ENCODE peak calls at places on chromosomes 2 and 18, in six cellular contexts. One of them, this sample, is unnamed.

GRCh38 chr2:133240505-133241230 is 327.6 kb downstream of the NCKAP5 start:
- DNase-seq in activated CD4-positive, CD25-positive, alpha-beta regulatory T cell: no peak
- DNase-seq in glutamatergic neuron: no peak
- DNase-seq in EL: peak
- DNase-seq in stimulated activated naive CD8-positive, alpha-beta T cell treated with anti-CD3 and anti-CD28 coated beads, Interleukin-15, amount 100 ng/mL, for 72 hours: no peak
- DNase-seq in mesothelial cell of epicardium: no peak
- DNase-seq in this sample: no peak

GRCh38 chr2:238928520-238929241 is 80.8 kb downstream of the TWIST2 start:
- DNase-seq in activated CD4-positive, CD25-positive, alpha-beta regulatory T cell: no peak
- DNase-seq in glutamatergic neuron: no peak
- DNase-seq in EL: no peak
- DNase-seq in stimulated activated naive CD8-positive, alpha-beta T cell treated with anti-CD3 and anti-CD28 coated beads, Interleukin-15, amount 100 ng/mL, for 72 hours: no peak
- DNase-seq in mesothelial cell of epicardium: peak
- DNase-seq in this sample: no peak

GRCh38 chr2:237223208-237223861 is 137.6 kb downstream of the COPS8 start:
- DNase-seq in activated CD4-positive, CD25-positive, alpha-beta regulatory T cell: no peak
- DNase-seq in glutamatergic neuron: no peak
- DNase-seq in EL: peak
- DNase-seq in stimulated activated naive CD8-positive, alpha-beta T cell treated with anti-CD3 and anti-CD28 coated beads, Interleukin-15, amount 100 ng/mL, for 72 hours: no peak
- DNase-seq in mesothelial cell of epicardium: no peak
- DNase-seq in this sample: no peak

GRCh38 chr2:235295831-235296230 is 198.0 kb upstream of the AGAP1 start:
- DNase-seq in activated CD4-positive, CD25-positive, alpha-beta regulatory T cell: no peak
- DNase-seq in glutamatergic neuron: no peak
- DNase-seq in EL: no peak
- DNase-seq in stimulated activated naive CD8-positive, alpha-beta T cell treated with anti-CD3 and anti-CD28 coated beads, Interleukin-15, amount 100 ng/mL, for 72 hours: no peak
- DNase-seq in mesothelial cell of epicardium: no peak
- DNase-seq in this sample: no peak

GRCh38 chr2:133333189-133333588 is 235.1 kb downstream of the NCKAP5 start:
- DNase-seq in activated CD4-positive, CD25-positive, alpha-beta regulatory T cell: no peak
- DNase-seq in glutamatergic neuron: no peak
- DNase-seq in EL: peak
- DNase-seq in stimulated activated naive CD8-positive, alpha-beta T cell treated with anti-CD3 and anti-CD28 coated beads, Interleukin-15, amount 100 ng/mL, for 72 hours: no peak
- DNase-seq in mesothelial cell of epicardium: no peak
- DNase-seq in this sample: no peak

GRCh38 chr2:241617431-241618154 is 19.4 kb downstream of the THAP4 start:
- DNase-seq in activated CD4-positive, CD25-positive, alpha-beta regulatory T cell: no peak
- DNase-seq in glutamatergic neuron: no peak
- DNase-seq in EL: no peak
- DNase-seq in stimulated activated naive CD8-positive, alpha-beta T cell treated with anti-CD3 and anti-CD28 coated beads, Interleukin-15, amount 100 ng/mL, for 72 hours: peak
- DNase-seq in mesothelial cell of epicardium: no peak
- DNase-seq in this sample: no peak

GRCh38 chr18:48923746-48924580 is 26.8 kb downstream of the SMAD7 start:
- DNase-seq in activated CD4-positive, CD25-positive, alpha-beta regulatory T cell: no peak
- DNase-seq in glutamatergic neuron: no peak
- DNase-seq in EL: peak
- DNase-seq in stimulated activated naive CD8-positive, alpha-beta T cell treated with anti-CD3 and anti-CD28 coated beads, Interleukin-15, amount 100 ng/mL, for 72 hours: no peak
- DNase-seq in mesothelial cell of epicardium: no peak
- DNase-seq in this sample: no peak

GRCh38 chr18:79818631-79819030 is 20.9 kb downstream of the KCNG2 start:
- DNase-seq in activated CD4-positive, CD25-positive, alpha-beta regulatory T cell: no peak
- DNase-seq in glutamatergic neuron: no peak
- DNase-seq in EL: no peak
- DNase-seq in stimulated activated naive CD8-positive, alpha-beta T cell treated with anti-CD3 and anti-CD28 coated beads, Interleukin-15, amount 100 ng/mL, for 72 hours: no peak
- DNase-seq in mesothelial cell of epicardium: no peak
- DNase-seq in this sample: no peak

GRCh38 chr2:101007415-101008345 is 5.6 kb downstream of the RPL31 start:
- DNase-seq in activated CD4-positive, CD25-positive, alpha-beta regulatory T cell: no peak
- DNase-seq in glutamatergic neuron: no peak
- DNase-seq in EL: peak
- DNase-seq in stimulated activated naive CD8-positive, alpha-beta T cell treated with anti-CD3 and anti-CD28 coated beads, Interleukin-15, amount 100 ng/mL, for 72 hours: no peak
- DNase-seq in mesothelial cell of epicardium: no peak
- DNase-seq in this sample: no peak

GRCh38 chr2:44510246-44510645 is 148.5 kb downstream of the CAMKMT start:
- DNase-seq in activated CD4-positive, CD25-positive, alpha-beta regulatory T cell: no peak
- DNase-seq in glutamatergic neuron: no peak
- DNase-seq in EL: no peak
- DNase-seq in stimulated activated naive CD8-positive, alpha-beta T cell treated with anti-CD3 and anti-CD28 coated beads, Interleukin-15, amount 100 ng/mL, for 72 hours: no peak
- DNase-seq in mesothelial cell of epicardium: no peak
- DNase-seq in this sample: no peak

GRCh38 chr2:30790879-30791278 is 16.4 kb downstream of the CAPN13 start:
- DNase-seq in activated CD4-positive, CD25-positive, alpha-beta regulatory T cell: no peak
- DNase-seq in glutamatergic neuron: no peak
- DNase-seq in EL: no peak
- DNase-seq in stimulated activated naive CD8-positive, alpha-beta T cell treated with anti-CD3 and anti-CD28 coated beads, Interleukin-15, amount 100 ng/mL, for 72 hours: no peak
- DNase-seq in mesothelial cell of epicardium: no peak
- DNase-seq in this sample: no peak

GRCh38 chr2:68970566-68970965 is 3.9 kb upstream of the GKN1 start:
- DNase-seq in activated CD4-positive, CD25-positive, alpha-beta regulatory T cell: no peak
- DNase-seq in glutamatergic neuron: no peak
- DNase-seq in EL: no peak
- DNase-seq in stimulated activated naive CD8-positive, alpha-beta T cell treated with anti-CD3 and anti-CD28 coated beads, Interleukin-15, amount 100 ng/mL, for 72 hours: no peak
- DNase-seq in mesothelial cell of epicardium: no peak
- DNase-seq in this sample: no peak

GRCh38 chr2:37698931-37699481 is 27.6 kb upstream of the CDC42EP3 start:
- DNase-seq in activated CD4-positive, CD25-positive, alpha-beta regulatory T cell: no peak
- DNase-seq in glutamatergic neuron: no peak
- DNase-seq in EL: peak
- DNase-seq in stimulated activated naive CD8-positive, alpha-beta T cell treated with anti-CD3 and anti-CD28 coated beads, Interleukin-15, amount 100 ng/mL, for 72 hours: no peak
- DNase-seq in mesothelial cell of epicardium: no peak
- DNase-seq in this sample: no peak

GRCh38 chr18:22567794-22568193 is 150.1 kb upstream of the CTAGE1 start:
- DNase-seq in activated CD4-positive, CD25-positive, alpha-beta regulatory T cell: no peak
- DNase-seq in glutamatergic neuron: no peak
- DNase-seq in EL: no peak
- DNase-seq in stimulated activated naive CD8-positive, alpha-beta T cell treated with anti-CD3 and anti-CD28 coated beads, Interleukin-15, amount 100 ng/mL, for 72 hours: no peak
- DNase-seq in mesothelial cell of epicardium: no peak
- DNase-seq in this sample: no peak

GRCh38 chr2:147782521-147782920 is 62.3 kb upstream of the ACVR2A start:
- DNase-seq in activated CD4-positive, CD25-positive, alpha-beta regulatory T cell: no peak
- DNase-seq in glutamatergic neuron: no peak
- DNase-seq in EL: peak
- DNase-seq in stimulated activated naive CD8-positive, alpha-beta T cell treated with anti-CD3 and anti-CD28 coated beads, Interleukin-15, amount 100 ng/mL, for 72 hours: no peak
- DNase-seq in mesothelial cell of epicardium: no peak
- DNase-seq in this sample: no peak

GRCh38 chr2:222355860-222356259 is 57.1 kb upstream of the PAX3 start:
- DNase-seq in activated CD4-positive, CD25-positive, alpha-beta regulatory T cell: no peak
- DNase-seq in glutamatergic neuron: no peak
- DNase-seq in EL: peak
- DNase-seq in stimulated activated naive CD8-positive, alpha-beta T cell treated with anti-CD3 and anti-CD28 coated beads, Interleukin-15, amount 100 ng/mL, for 72 hours: no peak
- DNase-seq in mesothelial cell of epicardium: no peak
- DNase-seq in this sample: no peak

GRCh38 chr18:74219056-74219455 is 70.7 kb downstream of the TIMM21 start:
- DNase-seq in activated CD4-positive, CD25-positive, alpha-beta regulatory T cell: no peak
- DNase-seq in glutamatergic neuron: no peak
- DNase-seq in EL: no peak
- DNase-seq in stimulated activated naive CD8-positive, alpha-beta T cell treated with anti-CD3 and anti-CD28 coated beads, Interleukin-15, amount 100 ng/mL, for 72 hours: no peak
- DNase-seq in mesothelial cell of epicardium: no peak
- DNase-seq in this sample: no peak

GRCh38 chr18:48545690-48546365 is 7.0 kb downstream of the CTIF start:
- DNase-seq in activated CD4-positive, CD25-positive, alpha-beta regulatory T cell: no peak
- DNase-seq in glutamatergic neuron: peak
- DNase-seq in EL: peak
- DNase-seq in stimulated activated naive CD8-positive, alpha-beta T cell treated with anti-CD3 and anti-CD28 coated beads, Interleukin-15, amount 100 ng/mL, for 72 hours: no peak
- DNase-seq in mesothelial cell of epicardium: peak
- DNase-seq in this sample: no peak

GRCh38 chr2:112714836-112715631 is 5.8 kb upstream of the NT5DC4 start:
- DNase-seq in activated CD4-positive, CD25-positive, alpha-beta regulatory T cell: no peak
- DNase-seq in glutamatergic neuron: no peak
- DNase-seq in EL: peak
- DNase-seq in stimulated activated naive CD8-positive, alpha-beta T cell treated with anti-CD3 and anti-CD28 coated beads, Interleukin-15, amount 100 ng/mL, for 72 hours: no peak
- DNase-seq in mesothelial cell of epicardium: no peak
- DNase-seq in this sample: no peak

GRCh38 chr18:42053188-42053781 is 98.3 kb downstream of the PIK3C3 start:
- DNase-seq in activated CD4-positive, CD25-positive, alpha-beta regulatory T cell: peak
- DNase-seq in glutamatergic neuron: peak
- DNase-seq in EL: peak
- DNase-seq in stimulated activated naive CD8-positive, alpha-beta T cell treated with anti-CD3 and anti-CD28 coated beads, Interleukin-15, amount 100 ng/mL, for 72 hours: peak
- DNase-seq in mesothelial cell of epicardium: peak
- DNase-seq in this sample: peak

GRCh38 chr2:172134270-172134669 is 31.6 kb upstream of the DLX2 start:
- DNase-seq in activated CD4-positive, CD25-positive, alpha-beta regulatory T cell: no peak
- DNase-seq in glutamatergic neuron: no peak
- DNase-seq in EL: no peak
- DNase-seq in stimulated activated naive CD8-positive, alpha-beta T cell treated with anti-CD3 and anti-CD28 coated beads, Interleukin-15, amount 100 ng/mL, for 72 hours: no peak
- DNase-seq in mesothelial cell of epicardium: no peak
- DNase-seq in this sample: no peak

GRCh38 chr2:211055438-211055837 is 499.0 kb downstream of the CPS1 start:
- DNase-seq in activated CD4-positive, CD25-positive, alpha-beta regulatory T cell: no peak
- DNase-seq in glutamatergic neuron: peak
- DNase-seq in EL: peak
- DNase-seq in stimulated activated naive CD8-positive, alpha-beta T cell treated with anti-CD3 and anti-CD28 coated beads, Interleukin-15, amount 100 ng/mL, for 72 hours: no peak
- DNase-seq in mesothelial cell of epicardium: no peak
- DNase-seq in this sample: no peak

GRCh38 chr2:2613279-2614199 is 282.5 kb upstream of the MYT1L start:
- DNase-seq in activated CD4-positive, CD25-positive, alpha-beta regulatory T cell: peak
- DNase-seq in glutamatergic neuron: peak
- DNase-seq in EL: no peak
- DNase-seq in stimulated activated naive CD8-positive, alpha-beta T cell treated with anti-CD3 and anti-CD28 coated beads, Interleukin-15, amount 100 ng/mL, for 72 hours: peak
- DNase-seq in mesothelial cell of epicardium: peak
- DNase-seq in this sample: peak

GRCh38 chr2:174300114-174300513 is 34.6 kb upstream of the SP9 start:
- DNase-seq in activated CD4-positive, CD25-positive, alpha-beta regulatory T cell: no peak
- DNase-seq in glutamatergic neuron: no peak
- DNase-seq in EL: peak
- DNase-seq in stimulated activated naive CD8-positive, alpha-beta T cell treated with anti-CD3 and anti-CD28 coated beads, Interleukin-15, amount 100 ng/mL, for 72 hours: no peak
- DNase-seq in mesothelial cell of epicardium: no peak
- DNase-seq in this sample: no peak

GRCh38 chr2:166373951-166374350 is 1.8 kb downstream of the SCN9A start:
- DNase-seq in activated CD4-positive, CD25-positive, alpha-beta regulatory T cell: no peak
- DNase-seq in glutamatergic neuron: no peak
- DNase-seq in EL: peak
- DNase-seq in stimulated activated naive CD8-positive, alpha-beta T cell treated with anti-CD3 and anti-CD28 coated beads, Interleukin-15, amount 100 ng/mL, for 72 hours: no peak
- DNase-seq in mesothelial cell of epicardium: peak
- DNase-seq in this sample: no peak

GRCh38 chr2:220090050-220090449 is 462.6 kb downstream of the SLC4A3 start:
- DNase-seq in activated CD4-positive, CD25-positive, alpha-beta regulatory T cell: no peak
- DNase-seq in glutamatergic neuron: no peak
- DNase-seq in EL: peak
- DNase-seq in stimulated activated naive CD8-positive, alpha-beta T cell treated with anti-CD3 and anti-CD28 coated beads, Interleukin-15, amount 100 ng/mL, for 72 hours: no peak
- DNase-seq in mesothelial cell of epicardium: no peak
- DNase-seq in this sample: no peak

This sample was measured in stimulated activated naive B cell treated with anti-CD40 and anti-IgM and Interleukin-4, amounts not matched to agents 10 μg/mL and 1 μg/mL and 100 μg/mL, for 72 hours.